ENCODE peak calls at places on chromosome 12, in five cellular contexts. One of them, this sample, is unnamed. For H4K20me1 and H3K4me1, the result is how much of the 10 kb centered on the place peaks cover.

GRCh38 chr12:106358410-106359241 is 1.1 kb downstream of the POLR3B start:
- DNase-seq in PC-3: no peak
- DNase-seq in GM23338: no peak
- DNase-seq in fibroblast of lung: peak
- DNase-seq in hepatocyte: peak
- DNase-seq in this sample: peak

GRCh38 chr12:7907009-7907408 is 29.0 kb downstream of the SLC2A3 start:
- DNase-seq in PC-3: peak
- DNase-seq in GM23338: peak
- DNase-seq in fibroblast of lung: peak
- DNase-seq in hepatocyte: peak
- DNase-seq in this sample: peak

GRCh38 chr12:69524755-69525509 is 54.7 kb downstream of the FRS2 start:
- DNase-seq in PC-3: peak
- DNase-seq in GM23338: no peak
- DNase-seq in fibroblast of lung: no peak
- DNase-seq in hepatocyte: no peak
- DNase-seq in this sample: no peak

GRCh38 chr12:50248406-50248805 is 34.9 kb downstream of the LIMA1 start:
- DNase-seq in PC-3: no peak
- DNase-seq in GM23338: no peak
- DNase-seq in fibroblast of lung: no peak
- DNase-seq in hepatocyte: no peak
- DNase-seq in this sample: no peak

GRCh38 chr12:51683763-51684357 is 92.8 kb downstream of the SCN8A start:
- DNase-seq in PC-3: peak
- DNase-seq in GM23338: no peak
- DNase-seq in fibroblast of lung: peak
- DNase-seq in hepatocyte: no peak
- DNase-seq in this sample: no peak

GRCh38 chr12:117105902-117106301 is 6.7 kb upstream of the TESC start:
- DNase-seq in PC-3: peak
- DNase-seq in GM23338: no peak
- DNase-seq in fibroblast of lung: no peak
- DNase-seq in hepatocyte: no peak
- DNase-seq in this sample: peak

GRCh38 chr12:42786400-42786799 is 196.9 kb upstream of the PRICKLE1 start:
- DNase-seq in PC-3: no peak
- DNase-seq in GM23338: no peak
- DNase-seq in fibroblast of lung: no peak
- DNase-seq in hepatocyte: no peak
- DNase-seq in this sample: no peak

GRCh38 chr12:49358548-49359141 is 8.6 kb upstream of the SPATS2 start:
- DNase-seq in PC-3: peak
- DNase-seq in GM23338: peak
- DNase-seq in fibroblast of lung: peak
- DNase-seq in hepatocyte: peak
- DNase-seq in this sample: peak

GRCh38 chr12:74043343-74043742 is 494.3 kb upstream of the ATXN7L3B start:
- DNase-seq in PC-3: peak
- DNase-seq in GM23338: peak
- DNase-seq in fibroblast of lung: no peak
- DNase-seq in hepatocyte: peak
- DNase-seq in this sample: peak

GRCh38 chr12:128338344-128338743 is 71.4 kb downstream of the TMEM132C start:
- DNase-seq in PC-3: no peak
- DNase-seq in GM23338: peak
- DNase-seq in fibroblast of lung: no peak
- DNase-seq in hepatocyte: peak
- DNase-seq in this sample: no peak

GRCh38 chr12:20453756-20454310 is 85.5 kb downstream of the PDE3A start:
- DNase-seq in PC-3: no peak
- DNase-seq in GM23338: no peak
- DNase-seq in fibroblast of lung: no peak
- DNase-seq in hepatocyte: no peak
- DNase-seq in this sample: no peak
- TF ChIP-seq EZH2 in PC-3: no peak
- TF ChIP-seq EZH2 in GM23338: no peak
- TF ChIP-seq EZH2 in fibroblast of lung: no peak
- TF ChIP-seq EZH2 in hepatocyte: no peak
- TF ChIP-seq EZH2 in this sample: no peak

DNA sequence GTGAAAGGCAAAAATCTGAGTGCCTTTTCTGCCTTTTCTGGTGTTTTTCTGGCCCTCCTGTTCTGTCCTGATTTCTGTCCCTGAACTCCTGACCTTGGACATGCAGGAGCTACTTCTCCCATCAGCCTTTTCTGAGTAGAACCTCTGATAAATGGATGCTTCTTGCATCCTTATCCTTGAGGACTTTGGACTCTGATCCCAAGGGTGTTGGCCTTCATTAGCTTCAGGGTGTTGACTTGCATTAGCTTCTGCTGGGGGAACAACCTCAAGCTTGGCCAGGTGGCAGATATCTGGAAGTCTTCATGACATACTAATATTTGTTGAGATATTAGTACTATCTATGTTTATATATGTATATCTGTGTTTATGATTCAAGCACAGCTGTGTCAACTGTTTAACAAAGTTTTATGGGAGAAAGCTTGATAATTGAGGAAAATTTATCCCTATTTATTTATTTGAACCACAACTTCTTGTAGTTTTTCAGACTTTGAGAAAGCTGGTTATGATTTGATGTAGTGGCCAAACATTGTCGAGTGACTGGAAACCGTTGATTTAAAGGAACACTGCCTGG is 124.3 kb downstream of the CHST11 start:
- DNase-seq in PC-3: no peak
- DNase-seq in GM23338: no peak
- DNase-seq in fibroblast of lung: peak
- DNase-seq in hepatocyte: no peak
- DNase-seq in this sample: no peak
- H4K20me1 ChIP-seq in PC-3: under half
- H4K20me1 ChIP-seq in GM23338: under half
- H4K20me1 ChIP-seq in fibroblast of lung: under half
- H4K20me1 ChIP-seq in hepatocyte: under half
- H4K20me1 ChIP-seq in this sample: under half

GRCh38 chr12:111408116-111408440 is 2.4 kb downstream of the SH2B3 start:
- DNase-seq in PC-3: no peak
- DNase-seq in GM23338: no peak
- DNase-seq in fibroblast of lung: no peak
- DNase-seq in hepatocyte: no peak
- DNase-seq in this sample: no peak
- H3K4me1 ChIP-seq in PC-3: under half
- H3K4me1 ChIP-seq in GM23338: half or more
- H3K4me1 ChIP-seq in fibroblast of lung: under half
- H3K4me1 ChIP-seq in hepatocyte: under half
- H3K4me1 ChIP-seq in this sample: half or more

GRCh38 chr12:62194031-62194430 is 66.2 kb upstream of the USP15 start:
- DNase-seq in PC-3: no peak
- DNase-seq in GM23338: no peak
- DNase-seq in fibroblast of lung: no peak
- DNase-seq in hepatocyte: no peak
- DNase-seq in this sample: no peak

GRCh38 chr12:62191747-62192485 is 68.3 kb upstream of the USP15 start:
- DNase-seq in PC-3: no peak
- DNase-seq in GM23338: peak
- DNase-seq in fibroblast of lung: peak
- DNase-seq in hepatocyte: peak
- DNase-seq in this sample: no peak

GRCh38 chr12:62190081-62190480 is 70.1 kb upstream of the USP15 start:
- DNase-seq in PC-3: no peak
- DNase-seq in GM23338: peak
- DNase-seq in fibroblast of lung: no peak
- DNase-seq in hepatocyte: no peak
- DNase-seq in this sample: no peak

GRCh38 chr12:62192486-62193250 is 67.5 kb upstream of the USP15 start:
- DNase-seq in PC-3: peak
- DNase-seq in GM23338: peak
- DNase-seq in fibroblast of lung: peak
- DNase-seq in hepatocyte: peak
- DNase-seq in this sample: no peak

DNA sequence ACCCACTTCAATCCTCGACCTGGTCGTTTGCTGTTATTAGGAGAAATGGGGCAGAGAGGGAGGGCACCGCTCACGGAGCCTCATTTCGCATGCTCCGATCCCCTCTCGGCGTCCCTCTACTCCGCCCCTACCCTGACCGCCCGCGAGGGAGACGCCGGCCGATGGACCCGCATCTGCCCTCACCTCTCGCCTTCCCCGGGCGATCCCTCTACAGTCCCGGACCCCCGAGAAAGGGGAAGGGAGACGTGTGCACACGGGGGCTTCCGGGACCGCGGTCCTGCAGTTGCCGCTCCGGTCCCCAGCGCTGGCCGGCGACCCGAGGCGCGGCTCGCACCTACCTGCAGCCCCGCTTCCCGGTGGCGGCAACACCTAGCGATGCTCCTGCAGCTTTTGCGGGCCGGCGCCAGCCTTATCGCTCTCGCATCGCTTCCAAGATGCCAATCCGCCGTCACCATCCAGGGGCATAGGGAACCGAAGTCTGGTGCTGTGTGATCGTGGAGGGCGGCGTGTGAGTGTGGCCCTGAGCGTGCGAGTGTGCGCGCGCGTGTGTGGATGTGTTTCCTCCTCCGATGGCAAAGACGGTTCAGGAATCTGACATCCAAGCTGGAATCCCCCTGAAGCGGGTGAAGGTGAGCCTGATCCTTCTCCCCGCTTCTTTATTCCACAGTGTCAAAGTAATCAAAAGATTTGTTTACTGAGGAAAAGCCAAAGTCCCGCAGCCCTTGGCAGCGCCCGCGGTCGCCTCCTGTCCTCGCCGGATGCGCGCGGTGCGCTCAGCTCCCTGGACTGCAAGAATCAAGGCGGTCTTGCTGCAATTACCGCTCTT is 69.1 kb upstream of the USP15 start:
- DNase-seq in PC-3: no peak
- DNase-seq in GM23338: peak
- DNase-seq in fibroblast of lung: no peak
- DNase-seq in hepatocyte: peak
- DNase-seq in this sample: no peak
- TF ChIP-seq EZH2 in PC-3: no peak
- TF ChIP-seq EZH2 in GM23338: peak
- TF ChIP-seq EZH2 in fibroblast of lung: peak
- TF ChIP-seq EZH2 in hepatocyte: peak
- TF ChIP-seq EZH2 in this sample: no peak

This sample was measured in PC-9.